ENCODE peak calls at places on chromosomes 11 and 22, in six cellular contexts. U is lower lobe of right lung; I is lung microvascular endothelial cell; O is GM23248; D is activated CD8-positive, alpha-beta T cell treated with anti-CD3 and anti-CD28 coated beads, Interleukin-2, amount 10 ng/mL, durations not matched to agents 7 days and 5 days; L is HAP-1. R is an unnamed sample.

GRCh38 chr11:69899957-69900821 is 81.0 kb upstream of the FGF3 start:
- DNase-seq in U (no peak), I (peak; percentile 59), O (no peak), D (no peak), L (no peak), R (peak; percentile 35)

GRCh38 chr11:32561835-32562234 is 21.8 kb upstream of the EIF3M start:
- DNase-seq in U (no peak), I (no peak), O (no peak), D (no peak), L (no peak), R (no peak)

GRCh38 chr11:112049777-112050176 is 24.0 kb downstream of the PIH1D2 start:
- DNase-seq in U (no peak), I (no peak), O (no peak), D (no peak), L (no peak), R (no peak)

GRCh38 chr11:19953909-19954308 is 206.4 kb downstream of the DBX1 start:
- DNase-seq in U (no peak), I (peak; percentile 42), O (peak; percentile 84), D (no peak), L (no peak), R (no peak)

GRCh38 chr22:33354928-33355327 is 296.7 kb upstream of the SYN3 start:
- DNase-seq in U (no peak), I (no peak), O (peak; percentile 9), D (no peak), L (no peak), R (no peak)

GRCh38 chr22:30869996-30870395 is 98.6 kb downstream of the MORC2 start:
- DNase-seq in U (peak; percentile 28), I (no peak), O (no peak), D (no peak), L (no peak), R (no peak)

GRCh38 chr11:105693075-105693474 is 83.2 kb downstream of the GRIA4 start:
- DNase-seq in U (no peak), I (no peak), O (no peak), D (no peak), L (no peak), R (peak; percentile 19)

GRCh38 chr22:28005513-28005912 is 86.5 kb upstream of the PITPNB start:
- DNase-seq in U (no peak), I (no peak), O (no peak), D (no peak), L (no peak), R (no peak)

GRCh38 chr11:118227865-118228785 is 3.3 kb upstream of the JAML start:
- DNase-seq in U (no peak), I (no peak), O (no peak), D (peak; percentile 66), L (no peak), R (no peak)

GRCh38 chr11:83070878-83071640 is 638 bp downstream of the RAB30 start:
- DNase-seq in U (peak; percentile 49), I (peak; percentile 38), O (peak; percentile 53), D (peak; percentile 39), L (peak; percentile 52), R (no peak)

GRCh38 chr11:61163714-61164609 is 2.7 kb upstream of the VPS37C start:
- DNase-seq in U (peak; percentile 60), I (no peak), O (no peak), D (no peak), L (no peak), R (no peak)

GRCh38 chr22:27128461-27129080 is 471.2 kb downstream of the MIAT start:
- DNase-seq in U (no peak), I (no peak), O (peak; percentile 59), D (no peak), L (no peak), R (no peak)

GRCh38 chr11:106621479-106621878 is 396.8 kb downstream of the GUCY1A2 start:
- DNase-seq in U (no peak), I (no peak), O (no peak), D (no peak), L (no peak), R (no peak)

GRCh38 chr22:33866521-33866920 is 53.8 kb downstream of the LARGE1 start:
- DNase-seq in U (no peak), I (no peak), O (no peak), D (no peak), L (no peak), R (no peak)

GRCh38 chr11:45145421-45146071 is 893 bp upstream of the PRDM11 start:
- DNase-seq in U (no peak), I (peak; percentile 47), O (peak; percentile 53), D (peak; percentile 20), L (no peak), R (no peak)

GRCh38 chr11:68047437-68048290 is 8.8 kb downstream of the TCIRG1 start:
- DNase-seq in U (no peak), I (no peak), O (no peak), D (no peak), L (no peak), R (no peak)

GRCh38 chr11:61125310-61125684 is 23.0 kb downstream of the CD5 start:
- DNase-seq in U (no peak), I (no peak), O (no peak), D (no peak), L (no peak), R (no peak)

GRCh38 chr22:22871536-22872278 is 15.9 kb upstream of the IGLL5 start:
- DNase-seq in U (no peak), I (no peak), O (no peak), D (peak; percentile 14), L (no peak), R (no peak)

GRCh38 chr22:32744560-32744959 is 56.9 kb upstream of the TIMP3 start:
- DNase-seq in U (no peak), I (no peak), O (no peak), D (peak; percentile 23), L (no peak), R (no peak)

GRCh38 chr11:87295237-87295636 is 257.5 kb downstream of the TMEM135 start:
- DNase-seq in U (no peak), I (no peak), O (no peak), D (no peak), L (no peak), R (no peak)

GRCh38 chr11:113578715-113579250 is 103.6 kb upstream of the DRD2 start:
- DNase-seq in U (no peak), I (no peak), O (no peak), D (no peak), L (no peak), R (no peak)

GRCh38 chr11:109641549-109641948 is 219.6 kb downstream of the C11orf87 start:
- DNase-seq in U (no peak), I (peak; percentile 10), O (peak; percentile 69), D (peak; percentile 21), L (peak; percentile 33), R (no peak)

GRCh38 chr11:1983601-1983961 is 14.1 kb downstream of the H19 start:
- DNase-seq in U (peak; percentile 10), I (no peak), O (no peak), D (no peak), L (no peak), R (no peak)

GRCh38 chr22:17786435-17787158 is 12.3 kb upstream of the BID start:
- DNase-seq in U (peak; percentile 54), I (peak; percentile 87), O (peak; percentile 60), D (no peak), L (peak; percentile 85), R (no peak)

R was measured in pulmonary artery endothelial cell.